ENCODE peak calls at places on chromosome 9, in six cellular contexts. V is suprapubic skin, I is stomach, G is A549, D is tibial artery, J is gastrocnemius medialis. C is an unnamed sample.

GRCh38 chr9:121876212-121876611 is 216.9 kb downstream of the TTLL11 start:
- DNase-seq in V (no peak), D (no peak), G (no peak), I (no peak), J (no peak), C (no peak)

GRCh38 chr9:72150172-72150571 is 932 bp downstream of the GDA start:
- DNase-seq in V (no peak), J (no peak), D (no peak), G (no peak), I (no peak), C (no peak)

GRCh38 chr9:119968837-119969707 is 599.8 kb upstream of the BRINP1 start:
- DNase-seq in I (peak; percentile 79), D (peak; percentile 87), J (peak; percentile 55), G (peak; percentile 62), V (no peak), C (peak; percentile 22)

GRCh38 chr9:129323999-129324553 is 146.0 kb upstream of the IER5L start:
- DNase-seq in J (no peak), G (no peak), D (peak; percentile 59), I (no peak), V (no peak), C (no peak)

GRCh38 chr9:36802171-36802920 is 229.7 kb downstream of the MELK start:
- DNase-seq in J (no peak), V (no peak), D (no peak), I (no peak), G (peak; percentile 25), C (no peak)

GRCh38 chr9:93020785-93021670 is 37.5 kb upstream of the SUSD3 start:
- DNase-seq in D (peak; percentile 59), V (peak; percentile 61), G (no peak), J (no peak), I (no peak), C (no peak)

GRCh38 chr9:137760426-137760825 is 117.2 kb upstream of the CACNA1B start:
- DNase-seq in J (peak; percentile 87), I (no peak), G (no peak), D (no peak), V (no peak), C (no peak)

GRCh38 chr9:38437193-38437823 is 13.1 kb upstream of the IGFBPL1 start:
- DNase-seq in I (peak; percentile 60), V (no peak), D (no peak), J (no peak), G (peak; percentile 79), C (no peak)

GRCh38 chr9:123453904-123454321 is 97.9 kb downstream of the CRB2 start:
- DNase-seq in G (no peak), D (no peak), V (peak; percentile 77), J (no peak), I (peak; percentile 58), C (no peak)

GRCh38 chr9:107243757-107244156 is 39.3 kb upstream of the RAD23B start:
- DNase-seq in G (peak; percentile 61), J (no peak), V (no peak), D (no peak), I (peak; percentile 29), C (no peak)

GRCh38 chr9:76486151-76486550 is 27.2 kb downstream of the GCNT1 start:
- DNase-seq in J (no peak), V (no peak), I (no peak), D (no peak), G (no peak), C (no peak)

GRCh38 chr9:1619915-1620705 is 395.0 kb upstream of the SMARCA2 start:
- DNase-seq in D (no peak), J (no peak), G (peak; percentile 33), I (no peak), V (no peak), C (no peak)

GRCh38 chr9:103798620-103799019 is 295.5 kb upstream of the SMC2 start:
- DNase-seq in G (peak; percentile 64), V (no peak), D (no peak), J (no peak), I (no peak), C (no peak)

GRCh38 chr9:98171176-98171925 is 21.1 kb downstream of the CORO2A start:
- DNase-seq in I (no peak), J (no peak), D (no peak), V (no peak), G (no peak), C (no peak)

GRCh38 chr9:99139868-99140267 is 35.0 kb downstream of the TGFBR1 start:
- DNase-seq in G (no peak), D (no peak), V (no peak), I (no peak), J (no peak), C (no peak)

GRCh38 chr9:71498691-71499090 is 269.6 kb downstream of the CEMIP2 start:
- DNase-seq in V (no peak), I (no peak), D (no peak), G (no peak), J (no peak), C (no peak)

GRCh38 chr9:35813434-35814105 is 1.3 kb downstream of the HINT2 start:
- DNase-seq in I (no peak), V (no peak), D (no peak), G (peak; percentile 79), J (no peak), C (no peak)

GRCh38 chr9:131275332-131276106 is 791 bp downstream of the FAM78A start:
- DNase-seq in J (peak; percentile 82), D (no peak), V (no peak), G (no peak), I (no peak), C (no peak)

GRCh38 chr9:85040806-85041575 is 371.5 kb downstream of the NTRK2 start:
- DNase-seq in J (no peak), D (no peak), I (no peak), G (no peak), V (no peak), C (no peak)

GRCh38 chr9:93237535-93237934 is 53.6 kb downstream of the WNK2 start:
- DNase-seq in G (no peak), D (no peak), J (no peak), I (no peak), V (no peak), C (no peak)

GRCh38 chr9:132806723-132807421 is 71.2 kb downstream of the AK8 start:
- DNase-seq in G (no peak), J (no peak), I (no peak), V (no peak), D (no peak), C (no peak)

GRCh38 chr9:37596504-37596903 is 4.1 kb upstream of the TOMM5 start:
- DNase-seq in D (no peak), J (no peak), I (no peak), V (no peak), G (no peak), C (no peak)

GRCh38 chr9:125436613-125437443 is 175.2 kb downstream of the GAPVD1 start:
- DNase-seq in D (peak; percentile 39), V (peak; percentile 74), J (no peak), I (no peak), G (no peak), C (no peak)

DNA sequence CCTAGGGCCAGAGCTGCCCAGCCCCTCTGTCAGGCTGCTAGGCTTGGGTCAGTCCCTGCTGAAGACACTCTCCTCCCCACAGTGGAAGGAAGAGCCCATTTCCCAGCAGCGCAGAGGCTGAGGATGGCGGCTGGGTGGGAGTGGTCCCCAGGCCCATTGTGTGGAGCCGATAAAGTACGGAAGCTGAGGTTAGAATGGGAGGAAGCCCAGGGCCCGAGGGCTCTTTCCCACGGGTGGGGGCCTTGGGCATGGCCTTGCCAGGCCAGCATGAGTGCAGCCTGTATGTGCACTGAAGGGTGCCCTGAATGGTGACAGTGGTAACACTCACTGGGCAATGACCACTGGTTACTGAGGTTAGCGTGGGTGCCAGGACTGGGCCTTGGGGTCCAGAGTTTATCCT is 125.9 kb downstream of the RGS3 start:
- DNase-seq in D (no peak), V (no peak), I (no peak), G (no peak), J (no peak), C (no peak)
- H3K4me1 ChIP-seq in D (peaks cover 71% of the 10 kb centered on the region), V (peaks cover 85% of the 10 kb centered on the region), I (peaks cover 54% of the 10 kb centered on the region), G (peaks cover 16% of the 10 kb centered on the region), J (peaks cover 58% of the 10 kb centered on the region), C (no peaks in the 10 kb centered on the region)

GRCh38 chr9:135760465-135760864 is 58.5 kb downstream of the KCNT1 start:
- DNase-seq in V (no peak), I (no peak), J (no peak), D (no peak), G (no peak), C (no peak)

GRCh38 chr9:135758056-135758455 is 56.1 kb downstream of the KCNT1 start:
- DNase-seq in G (no peak), I (no peak), J (no peak), D (no peak), V (no peak), C (no peak)

GRCh38 chr9:135757356-135757755 is 55.4 kb downstream of the KCNT1 start:
- DNase-seq in I (no peak), V (no peak), J (peak; percentile 85), G (no peak), D (no peak), C (no peak)

GRCh38 chr9:135759676-135760300 is 57.8 kb downstream of the KCNT1 start:
- DNase-seq in D (no peak), I (no peak), V (no peak), J (no peak), G (no peak), C (no peak)

DNA sequence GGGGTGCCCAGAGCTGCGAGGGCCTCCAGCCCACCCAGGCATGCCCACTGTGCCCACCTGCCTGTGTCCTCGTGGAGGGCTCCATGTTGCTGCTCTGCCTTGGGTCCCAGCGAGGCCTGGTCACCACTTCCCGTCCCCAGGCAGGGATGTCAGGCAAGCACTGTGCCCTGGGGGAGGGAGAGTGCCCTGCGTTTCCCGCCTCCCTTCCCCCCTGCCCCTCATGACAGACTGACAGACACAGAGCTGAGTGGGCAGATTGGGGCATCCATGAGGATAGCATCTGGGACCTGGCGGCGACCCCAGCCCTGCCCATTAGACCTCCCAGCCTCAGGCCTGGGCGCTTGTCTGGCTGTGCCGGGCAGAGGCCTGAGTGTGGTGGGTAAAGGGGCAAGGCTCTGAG is 56.9 kb downstream of the KCNT1 start:
- DNase-seq in I (no peak), J (no peak), V (no peak), D (no peak), G (no peak), C (no peak)
- H3K4me1 ChIP-seq in I (no peaks in the 10 kb centered on the region), J (peaks cover 9% of the 10 kb centered on the region), V (no peaks in the 10 kb centered on the region), D (no peaks in the 10 kb centered on the region), G (no peaks in the 10 kb centered on the region), C (no peaks in the 10 kb centered on the region)

GRCh38 chr9:112867275-112867991 is 23.2 kb downstream of the SLC46A2 start:
- DNase-seq in G (peak; percentile 80), D (peak; percentile 63), V (no peak), J (no peak), I (no peak), C (no peak)
- H3K4me1 ChIP-seq in G (no peaks in the 10 kb centered on the region), D (no peaks in the 10 kb centered on the region), V (peaks cover 1% of the 10 kb centered on the region), J (no peaks in the 10 kb centered on the region), I (peaks cover 1% of the 10 kb centered on the region), C (no peaks in the 10 kb centered on the region)

DNA sequence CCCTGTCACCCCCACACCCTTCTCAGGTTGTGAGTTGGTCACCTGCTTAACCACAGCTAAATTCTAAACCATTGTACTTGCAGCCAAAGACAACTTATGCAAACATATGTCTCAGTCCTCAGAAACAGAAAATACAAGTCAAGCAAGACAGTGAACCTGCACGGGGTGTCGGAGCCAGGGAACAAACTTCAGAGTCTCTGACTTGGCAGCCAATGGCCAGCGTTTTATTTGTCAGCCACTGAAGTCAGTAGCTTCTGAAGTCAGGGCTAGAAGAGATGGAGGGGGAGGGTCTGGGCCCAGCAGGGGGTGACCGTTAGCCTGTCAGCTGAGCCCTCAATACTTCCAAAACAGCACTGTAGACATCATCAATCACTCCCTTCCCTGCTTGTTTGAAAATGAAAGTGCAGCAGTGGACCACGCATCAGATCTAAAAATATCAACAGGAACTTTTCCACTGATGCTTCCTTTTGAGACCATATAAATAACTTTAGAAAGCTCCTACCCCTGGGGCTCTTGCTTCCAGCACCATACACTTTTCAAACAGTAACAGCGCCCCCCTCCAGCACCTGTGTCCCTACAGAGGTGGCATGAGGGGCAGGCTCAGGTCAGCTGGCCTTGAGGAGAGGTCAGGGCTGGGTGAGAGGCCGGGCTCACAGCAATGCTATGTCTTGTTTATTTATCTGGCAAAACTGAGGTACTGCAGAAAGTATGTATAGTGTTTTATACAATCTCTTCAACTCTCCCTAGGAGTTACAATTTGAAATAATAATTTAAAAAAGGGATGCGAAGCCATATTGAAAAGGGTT is 142.5 kb downstream of the ACER2 start:
- DNase-seq in V (no peak), I (no peak), G (no peak), J (no peak), D (no peak), C (no peak)
- H3K4me1 ChIP-seq in V (peaks cover 5% of the 10 kb centered on the region), I (no peaks in the 10 kb centered on the region), G (no peaks in the 10 kb centered on the region), J (no peaks in the 10 kb centered on the region), D (peaks cover 7% of the 10 kb centered on the region), C (no peaks in the 10 kb centered on the region)

C was measured in uterus.